ENCODE peak calls at places on chromosomes 4 and X, in five cellular contexts. One of them, this sample, is unnamed.
A peak's percentile ranks its signal among the peaks of the same experiment; 100 is the strongest.

GRCh38 chr4:3468154-3468553 is 5.0 kb downstream of the DOK7 start:
- DNase-seq in PC-3: no peak
- DNase-seq in lower lobe of right lung: no peak
- DNase-seq in Karpas-422: no peak
- DNase-seq in A549: no peak
- DNase-seq in this sample: no peak

GRCh38 chrX:22538581-22538980 is 265.9 kb downstream of the CBLL2 start:
- DNase-seq in PC-3: peak; percentile 57
- DNase-seq in lower lobe of right lung: no peak
- DNase-seq in Karpas-422: no peak
- DNase-seq in A549: no peak
- DNase-seq in this sample: no peak

GRCh38 chr4:108829981-108830492 is 67.2 kb upstream of the ETNPPL start:
- DNase-seq in PC-3: no peak
- DNase-seq in lower lobe of right lung: no peak
- DNase-seq in Karpas-422: no peak
- DNase-seq in A549: no peak
- DNase-seq in this sample: no peak

GRCh38 chr4:109434793-109435080 is 1.1 kb downstream of the SEC24B start:
- DNase-seq in PC-3: no peak
- DNase-seq in lower lobe of right lung: no peak
- DNase-seq in Karpas-422: no peak
- DNase-seq in A549: no peak
- DNase-seq in this sample: no peak

GRCh38 chr4:3250438-3250955 is 1.5 kb downstream of the MSANTD1 start:
- DNase-seq in PC-3: no peak
- DNase-seq in lower lobe of right lung: peak; percentile 79
- DNase-seq in Karpas-422: no peak
- DNase-seq in A549: no peak
- DNase-seq in this sample: no peak

GRCh38 chr4:161160718-161161117 is 1003.1 kb downstream of the FSTL5 start:
- DNase-seq in PC-3: no peak
- DNase-seq in lower lobe of right lung: no peak
- DNase-seq in Karpas-422: no peak
- DNase-seq in A549: no peak
- DNase-seq in this sample: no peak

GRCh38 chr4:52566136-52567031 is 92.7 kb downstream of the USP46 start:
- DNase-seq in PC-3: no peak
- DNase-seq in lower lobe of right lung: no peak
- DNase-seq in Karpas-422: no peak
- DNase-seq in A549: no peak
- DNase-seq in this sample: no peak

GRCh38 chr4:7863911-7864681 is 75.6 kb downstream of the AFAP1 start:
- DNase-seq in PC-3: no peak
- DNase-seq in lower lobe of right lung: no peak
- DNase-seq in Karpas-422: peak; percentile 90
- DNase-seq in A549: peak; percentile 44
- DNase-seq in this sample: no peak

GRCh38 chrX:88903989-88904718 is 157.1 kb downstream of the CPXCR1 start:
- DNase-seq in PC-3: no peak
- DNase-seq in lower lobe of right lung: no peak
- DNase-seq in Karpas-422: no peak
- DNase-seq in A549: no peak
- DNase-seq in this sample: no peak

GRCh38 chrX:43706786-43707185 is 50.7 kb downstream of the MAOA start:
- DNase-seq in PC-3: peak; percentile 18
- DNase-seq in lower lobe of right lung: no peak
- DNase-seq in Karpas-422: no peak
- DNase-seq in A549: no peak
- DNase-seq in this sample: no peak

GRCh38 chr4:680931-681645 is 6.7 kb downstream of the MYL5 start:
- DNase-seq in PC-3: peak; percentile 52
- DNase-seq in lower lobe of right lung: peak; percentile 81
- DNase-seq in Karpas-422: peak; percentile 54
- DNase-seq in A549: peak; percentile 24
- DNase-seq in this sample: peak; percentile 41

GRCh38 chr4:10256203-10256602 is 139.6 kb upstream of the WDR1 start:
- DNase-seq in PC-3: no peak
- DNase-seq in lower lobe of right lung: no peak
- DNase-seq in Karpas-422: no peak
- DNase-seq in A549: no peak
- DNase-seq in this sample: no peak

GRCh38 chr4:53916431-53916889 is 147.9 kb downstream of the CHIC2 start:
- DNase-seq in PC-3: peak; percentile 74
- DNase-seq in lower lobe of right lung: no peak
- DNase-seq in Karpas-422: no peak
- DNase-seq in A549: no peak
- DNase-seq in this sample: no peak

GRCh38 chrX:67700607-67701006 is 156.8 kb downstream of the AR start:
- DNase-seq in PC-3: no peak
- DNase-seq in lower lobe of right lung: no peak
- DNase-seq in Karpas-422: no peak
- DNase-seq in A549: no peak
- DNase-seq in this sample: no peak

GRCh38 chr4:1376391-1376840 is 29.4 kb downstream of the UVSSA start:
- DNase-seq in PC-3: no peak
- DNase-seq in lower lobe of right lung: peak; percentile 32
- DNase-seq in Karpas-422: no peak
- DNase-seq in A549: no peak
- DNase-seq in this sample: no peak

GRCh38 chr4:122744229-122744628 is 11.7 kb downstream of the BBS12 start:
- DNase-seq in PC-3: no peak
- DNase-seq in lower lobe of right lung: no peak
- DNase-seq in Karpas-422: no peak
- DNase-seq in A549: peak; percentile 57
- DNase-seq in this sample: no peak

GRCh38 chr4:99878604-99879003 is 15.6 kb downstream of the LAMTOR3 start:
- DNase-seq in PC-3: no peak
- DNase-seq in lower lobe of right lung: no peak
- DNase-seq in Karpas-422: no peak
- DNase-seq in A549: no peak
- DNase-seq in this sample: no peak

GRCh38 chr4:4750187-4750586 is 109.3 kb upstream of the MSX1 start:
- DNase-seq in PC-3: no peak
- DNase-seq in lower lobe of right lung: no peak
- DNase-seq in Karpas-422: no peak
- DNase-seq in A549: no peak
- DNase-seq in this sample: no peak

GRCh38 chrX:65536291-65536690 is 1.7 kb upstream of the LAS1L start:
- DNase-seq in PC-3: peak; percentile 62
- DNase-seq in lower lobe of right lung: no peak
- DNase-seq in Karpas-422: no peak
- DNase-seq in A549: no peak
- DNase-seq in this sample: no peak

GRCh38 chr4:18689308-18689915 is 667.9 kb upstream of the LCORL start:
- DNase-seq in PC-3: peak; percentile 76
- DNase-seq in lower lobe of right lung: no peak
- DNase-seq in Karpas-422: peak; percentile 83
- DNase-seq in A549: peak; percentile 36
- DNase-seq in this sample: peak; percentile 17

GRCh38 chr4:185921583-185922555 is 109.9 kb upstream of the SORBS2 start:
- DNase-seq in PC-3: no peak
- DNase-seq in lower lobe of right lung: no peak
- DNase-seq in Karpas-422: no peak
- DNase-seq in A549: no peak
- DNase-seq in this sample: no peak

GRCh38 chr4:10371869-10372471 is 85.3 kb downstream of the ZNF518B start:
- DNase-seq in PC-3: no peak
- DNase-seq in lower lobe of right lung: no peak
- DNase-seq in Karpas-422: no peak
- DNase-seq in A549: no peak
- DNase-seq in this sample: no peak

GRCh38 chr4:40305329-40306193 is 29.6 kb upstream of the CHRNA9 start:
- DNase-seq in PC-3: no peak
- DNase-seq in lower lobe of right lung: no peak
- DNase-seq in Karpas-422: peak; percentile 98
- DNase-seq in A549: no peak
- DNase-seq in this sample: peak; percentile 42

GRCh38 chrX:97326456-97326855 is 442.7 kb downstream of the RPA4 start:
- DNase-seq in PC-3: no peak
- DNase-seq in lower lobe of right lung: no peak
- DNase-seq in Karpas-422: peak; percentile 97
- DNase-seq in A549: no peak
- DNase-seq in this sample: no peak

GRCh38 chrX:92247076-92247475 is 467.9 kb downstream of the PCDH11X start:
- DNase-seq in PC-3: peak; percentile 62
- DNase-seq in lower lobe of right lung: no peak
- DNase-seq in Karpas-422: no peak
- DNase-seq in A549: no peak
- DNase-seq in this sample: no peak

GRCh38 chrX:63250253-63250868 is 100.8 kb downstream of the SPIN4 start:
- DNase-seq in PC-3: peak; percentile 85
- DNase-seq in lower lobe of right lung: no peak
- DNase-seq in Karpas-422: peak; percentile 92
- DNase-seq in A549: peak; percentile 79
- DNase-seq in this sample: no peak

GRCh38 chr4:110508827-110509446 is 33.0 kb downstream of the ENPEP start:
- DNase-seq in PC-3: peak; percentile 48
- DNase-seq in lower lobe of right lung: no peak
- DNase-seq in Karpas-422: peak; percentile 48
- DNase-seq in A549: peak; percentile 17
- DNase-seq in this sample: no peak

GRCh38 chr4:74112399-74113090 is 13.6 kb upstream of the CXCL2 start:
- DNase-seq in PC-3: peak; percentile 56
- DNase-seq in lower lobe of right lung: no peak
- DNase-seq in Karpas-422: no peak
- DNase-seq in A549: no peak
- DNase-seq in this sample: no peak

GRCh38 chr4:74110670-74111069 is 11.7 kb upstream of the CXCL2 start:
- DNase-seq in PC-3: no peak
- DNase-seq in lower lobe of right lung: no peak
- DNase-seq in Karpas-422: no peak
- DNase-seq in A549: no peak
- DNase-seq in this sample: no peak

GRCh38 chr4:74109894-74110605 is 11.1 kb upstream of the CXCL2 start:
- DNase-seq in PC-3: peak; percentile 96
- DNase-seq in lower lobe of right lung: no peak
- DNase-seq in Karpas-422: no peak
- DNase-seq in A549: peak; percentile 89
- DNase-seq in this sample: no peak

GRCh38 chr4:74111576-74111975 is 12.6 kb upstream of the CXCL2 start:
- DNase-seq in PC-3: no peak
- DNase-seq in lower lobe of right lung: no peak
- DNase-seq in Karpas-422: no peak
- DNase-seq in A549: no peak
- DNase-seq in this sample: no peak

GRCh38 chr4:74111990-74112389 is 13.0 kb upstream of the CXCL2 start:
- DNase-seq in PC-3: no peak
- DNase-seq in lower lobe of right lung: peak; percentile 55
- DNase-seq in Karpas-422: no peak
- DNase-seq in A549: no peak
- DNase-seq in this sample: no peak
- H3K4me1 ChIP-seq in PC-3: peaks cover 92% of the 10 kb centered on the region
- H3K4me1 ChIP-seq in lower lobe of right lung: peaks cover 50% of the 10 kb centered on the region
- H3K4me1 ChIP-seq in Karpas-422: no peaks in the 10 kb centered on the region
- H3K4me1 ChIP-seq in A549: peaks cover 79% of the 10 kb centered on the region
- H3K4me1 ChIP-seq in this sample: no peaks in the 10 kb centered on the region

DNA sequence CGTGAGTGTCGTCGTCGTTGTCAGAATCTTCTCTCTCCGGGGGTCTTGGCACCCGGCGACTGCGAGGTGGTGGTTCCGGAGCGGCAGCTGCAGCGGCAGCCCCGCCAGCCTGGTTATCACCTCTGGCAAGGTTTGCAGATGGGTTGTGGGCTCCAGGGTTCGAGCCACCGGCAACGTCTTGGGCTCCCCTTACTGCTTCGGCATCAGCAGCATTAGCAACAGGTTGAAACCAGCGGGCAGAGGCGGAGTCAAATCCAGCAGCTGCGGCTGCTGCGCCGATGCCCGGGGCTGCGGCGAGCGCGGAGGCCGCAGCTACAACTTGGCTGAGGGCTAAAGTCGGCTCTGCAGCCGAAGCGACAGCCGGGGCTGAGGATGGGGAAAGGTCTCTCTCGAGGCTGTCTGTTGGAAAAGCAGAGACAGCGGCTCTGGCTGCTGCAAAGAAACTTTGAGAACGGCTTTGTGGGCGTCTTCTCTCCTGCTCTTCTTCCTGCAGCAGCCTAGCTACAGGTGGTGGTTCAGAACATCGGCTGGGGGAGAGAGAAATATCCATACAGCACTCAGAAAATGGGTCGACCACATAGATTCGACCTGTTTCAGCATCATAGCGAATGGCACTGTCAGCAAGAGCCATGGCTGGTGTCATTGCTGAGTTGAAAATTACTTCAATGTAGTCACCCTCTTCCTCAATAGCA is 3.6 kb downstream of the IRS4 start:
- DNase-seq in PC-3: no peak
- DNase-seq in lower lobe of right lung: no peak
- DNase-seq in Karpas-422: no peak
- DNase-seq in A549: no peak
- DNase-seq in this sample: no peak
- H3K4me3 ChIP-seq in PC-3: no peak overlapping the region
- H3K4me3 ChIP-seq in lower lobe of right lung: no peak overlapping the region
- H3K4me3 ChIP-seq in Karpas-422: no peak overlapping the region
- H3K4me3 ChIP-seq in A549: peak overlapping the region; percentile 6
- H3K4me3 ChIP-seq in this sample: no peak overlapping the region

GRCh38 chrX:2647627-2648026 is 43.5 kb upstream of the CD99 start:
- DNase-seq in PC-3: no peak
- DNase-seq in lower lobe of right lung: no peak
- DNase-seq in Karpas-422: no peak
- DNase-seq in A549: no peak
- DNase-seq in this sample: no peak

GRCh38 chrX:2650037-2650436 is 41.1 kb upstream of the CD99 start:
- DNase-seq in PC-3: no peak
- DNase-seq in lower lobe of right lung: no peak
- DNase-seq in Karpas-422: no peak
- DNase-seq in A549: no peak
- DNase-seq in this sample: no peak

GRCh38 chrX:2654436-2655340 is 36.4 kb upstream of the CD99 start:
- DNase-seq in PC-3: no peak
- DNase-seq in lower lobe of right lung: no peak
- DNase-seq in Karpas-422: no peak
- DNase-seq in A549: peak; percentile 56
- DNase-seq in this sample: no peak

GRCh38 chrX:2652106-2652505 is 39.0 kb upstream of the CD99 start:
- DNase-seq in PC-3: no peak
- DNase-seq in lower lobe of right lung: no peak
- DNase-seq in Karpas-422: no peak
- DNase-seq in A549: peak; percentile 13
- DNase-seq in this sample: no peak

DNA sequence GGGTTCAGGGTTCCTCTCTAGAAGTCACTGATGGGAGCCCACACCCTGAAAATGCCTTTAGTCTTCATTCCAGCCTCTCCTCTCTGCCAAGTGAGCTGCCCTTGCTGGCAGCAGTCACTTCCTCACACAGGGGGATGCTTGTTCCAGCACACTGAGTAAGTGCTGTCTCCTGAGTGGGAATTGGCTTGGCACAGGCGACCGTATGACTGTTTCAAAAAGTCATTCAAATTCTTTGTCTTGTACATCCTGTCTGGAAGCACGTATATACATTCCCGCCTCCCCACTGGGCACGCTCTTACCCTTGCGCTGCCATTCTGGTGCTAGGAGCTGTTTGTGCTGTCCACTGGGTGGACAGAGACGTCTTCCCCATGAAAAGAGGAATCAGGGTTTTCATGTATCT is 40.2 kb upstream of the CD99 start:
- DNase-seq in PC-3: peak; percentile 10
- DNase-seq in lower lobe of right lung: no peak
- DNase-seq in Karpas-422: no peak
- DNase-seq in A549: no peak
- DNase-seq in this sample: no peak
- H3K27ac ChIP-seq in PC-3: no peak overlapping the region
- H3K27ac ChIP-seq in lower lobe of right lung: no peak overlapping the region
- H3K27ac ChIP-seq in Karpas-422: no peak overlapping the region
- H3K27ac ChIP-seq in A549: no peak overlapping the region
- H3K27ac ChIP-seq in this sample: no peak overlapping the region

GRCh38 chr4:85496933-85497332 is 22.0 kb downstream of the ARHGAP24 start:
- DNase-seq in PC-3: peak; percentile 84
- DNase-seq in lower lobe of right lung: no peak
- DNase-seq in Karpas-422: no peak
- DNase-seq in A549: peak; percentile 54
- DNase-seq in this sample: no peak
- H3K4me1 ChIP-seq in PC-3: peaks cover 40% of the 10 kb centered on the region
- H3K4me1 ChIP-seq in lower lobe of right lung: peaks cover 16% of the 10 kb centered on the region
- H3K4me1 ChIP-seq in Karpas-422: peaks cover 51% of the 10 kb centered on the region
- H3K4me1 ChIP-seq in A549: peaks cover 37% of the 10 kb centered on the region
- H3K4me1 ChIP-seq in this sample: no peaks in the 10 kb centered on the region